ENCODE peak calls at places on chromosome 6, in nine cellular contexts. E is cardiac muscle cell; Q is aorta; Y is endodermal cell; C is CD4-positive, alpha-beta memory T cell; D is esophagus squamous epithelium; A is CD4-positive, alpha-beta T cell; N is GM23248; F is IMR-90. U is an unnamed sample. For H3K27me3, the result is how much of the 10 kb centered on the place peaks cover.

GRCh38 chr6:106027760-106028159 is 58.4 kb upstream of the PRDM1 start:
- DNase-seq in Q (no peak), E (no peak), C (no peak), N (no peak), A (no peak), Y (no peak), D (no peak), F (peak), U (no peak)

GRCh38 chr6:31952140-31952805 is 6.4 kb downstream of the CFB start:
- DNase-seq in E (peak), Y (peak), F (peak), N (peak), C (no peak), A (no peak), D (no peak), Q (peak), U (no peak)

GRCh38 chr6:141199074-141199473 is 933.7 kb upstream of the GJE1 start:
- DNase-seq in Y (no peak), F (peak), C (no peak), Q (no peak), E (peak), D (no peak), A (no peak), N (no peak), U (no peak)

GRCh38 chr6:142356271-142356938 is 54.6 kb downstream of the ADGRG6 start:
- DNase-seq in Q (no peak), E (peak), F (peak), C (no peak), A (no peak), N (peak), D (no peak), Y (no peak), U (no peak)

GRCh38 chr6:87879144-87879861 is 168.3 kb upstream of the SPACA1 start:
- DNase-seq in D (no peak), C (no peak), A (no peak), F (no peak), Q (no peak), E (no peak), N (no peak), Y (no peak), U (no peak)

GRCh38 chr6:14047151-14047740 is 70.3 kb upstream of the CD83 start:
- DNase-seq in N (no peak), E (no peak), Y (no peak), A (no peak), C (no peak), D (no peak), F (no peak), Q (no peak), U (no peak)

GRCh38 chr6:167398214-167399050 is 73.5 kb downstream of the TTLL2 start:
- DNase-seq in Y (peak), Q (no peak), F (no peak), N (no peak), A (no peak), E (no peak), C (no peak), D (no peak), U (no peak)

GRCh38 chr6:163162874-163163213 is 251.7 kb upstream of the QKI start:
- DNase-seq in A (no peak), F (no peak), Y (no peak), E (no peak), C (no peak), Q (no peak), N (no peak), D (no peak), U (no peak)

GRCh38 chr6:120735641-120736040 is 598.6 kb downstream of the TBC1D32 start:
- DNase-seq in A (no peak), Q (no peak), Y (no peak), D (no peak), N (no peak), E (peak), C (no peak), F (no peak), U (no peak)

GRCh38 chr6:104955491-104955890 is 1.4 kb upstream of the LIN28B start:
- DNase-seq in F (no peak), N (no peak), A (no peak), D (no peak), Q (no peak), C (no peak), Y (peak), E (no peak), U (no peak)
- H3K27me3 ChIP-seq in F (half or more), N (half or more), A (half or more), D (under half), Q (under half), C (under half), Y (under half), E (under half), U (under half)

GRCh38 chr6:28488916-28489365 is 26.7 kb downstream of the GPX6 start:
- DNase-seq in Q (no peak), E (peak), A (no peak), C (no peak), N (peak), D (no peak), Y (peak), F (peak), U (no peak)

GRCh38 chr6:28490191-28490890 is 25.3 kb downstream of the GPX6 start:
- DNase-seq in Y (no peak), F (peak), Q (no peak), N (peak), C (no peak), E (no peak), D (no peak), A (no peak), U (no peak)

GRCh38 chr6:28491984-28492317 is 23.6 kb downstream of the GPX6 start:
- DNase-seq in D (no peak), Q (no peak), F (no peak), Y (no peak), C (no peak), A (no peak), E (no peak), N (no peak), U (no peak)

GRCh38 chr6:28486988-28487742 is 28.4 kb downstream of the GPX6 start:
- DNase-seq in C (no peak), A (no peak), E (no peak), Q (no peak), N (no peak), F (no peak), D (no peak), Y (no peak), U (no peak)

DNA sequence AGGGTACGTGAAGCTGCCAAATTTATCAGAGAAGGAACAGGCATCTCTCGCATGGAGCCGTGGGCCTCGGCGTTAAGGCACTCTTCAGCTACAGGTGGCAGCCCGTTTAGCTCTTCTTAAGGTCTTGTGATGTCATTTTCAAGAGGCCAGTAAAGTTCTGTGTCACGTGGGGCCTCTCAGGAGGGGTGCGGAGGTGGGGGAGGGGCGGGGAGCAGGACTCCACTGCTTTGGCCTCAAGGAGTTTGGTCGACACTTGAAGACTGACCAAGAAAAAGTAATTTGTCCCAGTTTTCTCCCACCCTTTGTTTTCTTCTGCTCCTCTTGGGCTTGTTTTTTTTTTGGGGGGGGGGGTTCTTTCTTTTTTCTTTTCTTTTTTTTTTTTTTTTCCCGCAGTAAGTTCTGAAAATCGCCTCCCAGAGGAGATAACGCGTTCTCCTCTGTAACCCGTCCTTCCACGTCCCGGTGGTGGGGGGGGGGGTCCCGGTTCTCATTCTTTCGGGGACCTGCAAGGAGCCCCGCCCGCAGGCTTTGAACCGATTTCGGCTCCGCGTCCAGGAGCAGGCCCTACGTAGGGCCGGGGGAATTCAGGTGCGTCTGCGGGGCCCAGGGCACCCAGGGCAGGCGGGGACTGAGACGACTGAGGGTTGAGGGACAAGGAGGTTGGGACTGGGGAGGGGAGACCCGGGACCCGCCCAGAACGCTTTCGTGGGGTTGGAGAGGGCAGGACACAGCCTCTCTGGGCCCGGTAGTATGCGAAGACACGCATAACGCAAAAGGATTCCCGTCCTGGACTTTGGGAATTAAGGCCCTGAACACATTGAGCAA is 26.0 kb downstream of the GPX6 start:
- DNase-seq in C (no peak), N (peak), E (peak), Y (peak), F (peak), A (peak), D (no peak), Q (no peak), U (peak)
- H3K27me3 ChIP-seq in C (under half), N (under half), E (under half), Y (under half), F (under half), A (half or more), D (under half), Q (under half), U (under half)

GRCh38 chr6:1708141-1708540 is 98.4 kb downstream of the FOXC1 start:
- DNase-seq in D (no peak), E (no peak), C (no peak), Y (no peak), F (no peak), N (no peak), A (no peak), Q (no peak), U (no peak)
- H3K27me3 ChIP-seq in D (under half), E (under half), C (under half), Y (under half), F (under half), N (under half), A (under half), Q (under half), U (under half)

GRCh38 chr6:108127826-108128225 is 38.0 kb upstream of the NR2E1 start:
- DNase-seq in Y (no peak), A (no peak), N (peak), F (no peak), C (no peak), D (no peak), E (no peak), Q (no peak), U (peak)
- H3K27me3 ChIP-seq in Y (half or more), A (half or more), N (half or more), F (half or more), C (under half), D (under half), E (half or more), Q (under half), U (under half)